ENCODE peak calls at places on chromosomes 4 and X, in six cellular contexts. M, C, V, Q, F and I are unnamed samples.

GRCh38 chr4:8044699-8045098 is 105.0 kb upstream of the AFAP1 start:
- DNase-seq in V (no peak), Q (no peak), M (no peak), F (peak), C (no peak), I (peak)

GRCh38 chr4:25484243-25484721 is 107.2 kb downstream of the ANAPC4 start:
- DNase-seq in Q (no peak), M (no peak), V (no peak), C (no peak), F (no peak), I (no peak)

GRCh38 chr4:120948382-120948781 is 25.9 kb upstream of the PRDM5 start:
- DNase-seq in Q (no peak), M (no peak), F (no peak), C (no peak), V (no peak), I (peak)

GRCh38 chrX:111955916-111956315 is 79.9 kb downstream of the TRPC5OS start:
- DNase-seq in C (no peak), V (no peak), F (no peak), Q (no peak), M (no peak), I (peak)

GRCh38 chrX:154470914-154471568 is 8.0 kb downstream of the LAGE3 start:
- DNase-seq in M (no peak), Q (no peak), F (no peak), V (no peak), C (no peak), I (no peak)

GRCh38 chrX:138856881-138857280 is 145.4 kb upstream of the FGF13 start:
- DNase-seq in F (no peak), Q (no peak), M (no peak), V (no peak), C (no peak), I (no peak)

GRCh38 chrX:50180073-50180940 is 20.5 kb downstream of the AKAP4 start:
- DNase-seq in F (no peak), V (no peak), C (peak), Q (no peak), M (no peak), I (peak)

GRCh38 chr4:26139310-26139924 is 181.4 kb upstream of the RBPJ start:
- DNase-seq in V (no peak), C (no peak), Q (no peak), M (no peak), F (no peak), I (no peak)

GRCh38 chr4:65999518-65999871 is 329.2 kb upstream of the EPHA5 start:
- DNase-seq in F (no peak), Q (no peak), M (no peak), C (no peak), V (no peak), I (no peak)

GRCh38 chr4:132344924-132345828 is 803.9 kb upstream of the PCDH10 start:
- DNase-seq in V (no peak), F (no peak), M (no peak), C (no peak), Q (no peak), I (no peak)

GRCh38 chr4:123102897-123103489 is 180.6 kb upstream of the NUDT6 start:
- DNase-seq in M (no peak), C (peak), F (no peak), V (no peak), Q (no peak), I (no peak)

DNA sequence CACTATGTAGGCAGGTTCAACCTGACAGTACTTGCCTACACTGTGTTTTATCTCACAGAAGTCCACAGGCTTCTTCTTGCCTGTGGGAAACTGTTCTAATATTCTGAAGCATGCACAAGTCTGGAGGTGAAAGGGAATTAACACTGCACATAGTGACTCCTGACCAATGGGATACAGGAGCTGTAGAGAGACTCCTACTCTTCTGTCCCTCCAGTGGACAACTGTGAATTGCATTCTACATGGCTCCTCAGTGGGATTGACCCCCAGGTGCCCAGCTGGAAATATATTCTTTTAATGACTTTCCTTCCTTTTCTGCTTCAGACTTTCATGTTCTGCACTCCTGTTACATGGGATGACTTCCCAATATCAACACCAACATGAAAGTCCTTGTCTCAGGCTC is 8.2 kb upstream of the YIPF6 start:
- DNase-seq in V (no peak), Q (no peak), M (peak), F (no peak), C (no peak), I (no peak)
- TF ChIP-seq CTCF in V (peak), Q (peak), M (peak), F (peak), C (peak), I (peak)

DNA sequence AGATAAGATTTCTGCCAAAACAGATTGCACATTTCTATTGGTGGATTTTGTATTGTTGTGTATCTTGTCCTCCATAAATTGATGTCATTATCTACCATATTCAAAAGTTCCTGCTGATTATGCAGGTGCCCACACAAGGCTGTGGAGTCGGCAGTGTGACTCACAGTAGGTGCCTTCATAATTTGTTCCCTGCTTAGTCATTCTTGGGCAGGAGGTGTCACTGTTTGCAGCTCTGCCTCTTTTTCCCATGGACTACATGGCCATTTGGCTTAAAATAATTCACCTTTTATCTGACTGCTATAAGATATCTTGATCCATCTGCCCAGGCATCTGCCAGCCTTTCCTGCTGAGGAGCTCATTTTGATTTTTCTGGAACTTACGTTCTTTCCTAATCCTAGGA is 33.6 kb upstream of the ENPEP start:
- DNase-seq in V (no peak), M (no peak), Q (no peak), C (no peak), F (no peak), I (no peak)
- TF ChIP-seq CTCF in V (no peak), M (no peak), Q (no peak), C (no peak), F (no peak), I (no peak)

GRCh38 chr4:36192922-36193321 is 51.4 kb downstream of the ARAP2 start:
- DNase-seq in M (no peak), Q (no peak), C (no peak), V (no peak), F (no peak), I (no peak)

GRCh38 chr4:36183665-36184393 is 60.5 kb downstream of the ARAP2 start:
- DNase-seq in C (no peak), F (no peak), V (no peak), Q (no peak), M (no peak), I (no peak)

GRCh38 chr4:36187723-36188333 is 56.5 kb downstream of the ARAP2 start:
- DNase-seq in M (no peak), V (no peak), Q (no peak), C (peak), F (peak), I (no peak)

DNA sequence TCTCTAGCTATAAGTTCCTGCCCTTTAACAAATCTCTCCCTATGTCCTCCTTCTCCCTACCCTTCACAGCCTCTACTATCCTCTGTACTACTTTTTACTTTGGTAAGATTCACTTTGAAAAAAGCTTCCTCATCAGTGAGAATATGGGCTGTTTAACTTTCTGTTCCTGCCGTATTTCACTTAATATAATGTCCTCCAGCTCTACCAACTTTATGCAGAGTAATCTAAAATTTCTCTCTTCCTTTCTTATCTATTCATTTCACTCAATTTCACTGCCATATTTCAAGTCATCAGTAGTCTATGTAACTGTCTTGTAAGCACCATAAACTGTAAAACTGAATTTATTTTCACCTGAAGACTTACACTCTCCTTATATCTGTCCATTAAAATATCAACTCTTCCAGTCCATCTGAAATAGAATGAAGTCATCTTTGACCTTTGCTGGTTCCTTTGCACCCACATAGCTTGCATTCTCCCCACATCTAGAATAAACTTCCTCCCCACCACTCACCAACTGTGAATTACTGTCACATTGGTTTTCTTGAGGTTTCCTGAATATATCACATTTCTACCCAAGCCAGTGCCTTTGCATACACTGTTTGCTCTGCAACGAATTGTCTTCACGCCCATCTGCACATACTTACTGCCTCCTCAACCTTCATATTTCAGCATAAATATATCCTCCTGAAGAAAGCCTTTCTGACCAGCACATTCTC is 54.6 kb downstream of the ARAP2 start:
- DNase-seq in Q (no peak), M (no peak), V (no peak), C (peak), F (no peak), I (no peak)
- TF ChIP-seq CTCF in Q (no peak), M (no peak), V (no peak), C (no peak), F (no peak), I (no peak)

GRCh38 chr4:6342530-6343293 is 73.1 kb downstream of the WFS1 start:
- DNase-seq in C (no peak), Q (no peak), M (no peak), V (no peak), F (no peak), I (peak)

GRCh38 chr4:6340446-6341015 is 70.9 kb downstream of the WFS1 start:
- DNase-seq in F (no peak), V (no peak), M (no peak), Q (no peak), C (no peak), I (no peak)

GRCh38 chr4:6339818-6340445 is 70.3 kb downstream of the WFS1 start:
- DNase-seq in F (no peak), C (no peak), V (no peak), M (no peak), Q (no peak), I (no peak)

GRCh38 chr4:6343950-6344408 is 74.3 kb downstream of the WFS1 start:
- DNase-seq in V (no peak), M (no peak), Q (peak), C (peak), F (no peak), I (no peak)

GRCh38 chr4:6341696-6342095 is 72.0 kb downstream of the WFS1 start:
- DNase-seq in C (no peak), Q (no peak), V (no peak), F (no peak), M (no peak), I (no peak)
- TF ChIP-seq CTCF in C (no peak), Q (no peak), V (no peak), F (no peak), M (no peak), I (no peak)

DNA sequence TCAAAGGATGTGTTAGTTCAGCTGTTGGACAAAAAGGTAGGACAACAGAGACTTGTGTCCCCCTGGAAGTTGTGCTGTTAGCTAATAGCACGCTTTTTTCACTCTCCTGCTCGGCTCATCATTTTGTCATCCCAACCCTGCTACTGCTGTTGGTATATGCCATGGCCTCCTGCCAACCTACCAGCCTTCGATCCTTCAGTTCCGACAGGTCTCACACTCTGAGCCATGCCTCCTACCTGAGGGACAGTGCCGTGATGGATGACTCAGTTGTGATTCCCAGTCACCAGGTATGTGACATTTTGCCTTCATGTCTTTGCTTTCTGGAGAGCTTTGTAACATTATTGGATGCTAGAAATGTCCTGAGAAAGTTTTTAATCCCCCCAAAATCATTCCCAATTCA is 268.1 kb downstream of the ANK2 start:
- DNase-seq in F (no peak), V (no peak), M (no peak), Q (no peak), C (no peak), I (no peak)
- TF ChIP-seq CTCF in F (no peak), V (no peak), M (no peak), Q (no peak), C (no peak), I (no peak)

GRCh38 chrX:30144221-30144620 is 71.1 kb upstream of the MAGEB2 start:
- DNase-seq in M (no peak), Q (no peak), V (no peak), F (no peak), C (no peak), I (no peak)

GRCh38 chrX:30144971-30145731 is 70.2 kb upstream of the MAGEB2 start:
- DNase-seq in C (no peak), Q (no peak), F (no peak), V (no peak), M (no peak), I (no peak)

DNA sequence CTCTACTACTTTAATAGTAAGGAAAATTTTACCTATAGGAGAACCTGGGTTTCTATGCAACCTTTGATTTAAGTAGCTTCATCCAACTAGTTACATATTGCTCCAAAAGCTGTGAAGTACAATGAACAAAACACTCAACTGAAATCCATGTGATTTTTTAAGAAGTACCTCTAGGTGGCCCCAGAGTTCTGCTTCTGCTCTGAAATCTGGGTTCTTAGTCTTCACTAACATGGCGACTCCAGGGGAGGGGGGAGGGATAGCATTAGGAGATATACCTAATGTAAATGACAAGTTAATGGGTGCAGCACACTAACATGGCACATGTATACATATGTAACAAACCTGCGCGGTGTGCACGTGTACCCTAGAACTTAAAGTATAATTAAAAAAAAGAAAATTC is 73.4 kb upstream of the MAGEB2 start:
- DNase-seq in M (peak), Q (peak), F (peak), C (peak), V (no peak), I (no peak)
- TF ChIP-seq CTCF in M (no peak), Q (peak), F (peak), C (peak), V (peak), I (no peak)